ENCODE peak calls at places on chromosomes 7 and 10, in nine cellular contexts. One of them, this sample, is unnamed.

GRCh38 chr10:72087392-72087968 is 871 bp downstream of the SPOCK2 start:
- DNase-seq in testis: no peak
- DNase-seq in endothelial cell of umbilical vein: no peak
- DNase-seq in prostate gland: no peak
- DNase-seq in IMR-90: no peak
- DNase-seq in right lobe of liver: no peak
- DNase-seq in A549: no peak
- DNase-seq in uterus: no peak
- DNase-seq in ovary: no peak
- DNase-seq in this sample: no peak

GRCh38 chr7:63900394-63901203 is 98.0 kb upstream of the ZNF722 start:
- DNase-seq in prostate gland: peak; percentile 95
- DNase-seq in IMR-90: no peak
- DNase-seq in uterus: peak; percentile 75
- DNase-seq in testis: peak; percentile 99
- DNase-seq in endothelial cell of umbilical vein: no peak
- DNase-seq in right lobe of liver: peak; percentile 96
- DNase-seq in A549: peak; percentile 38
- DNase-seq in ovary: peak; percentile 94
- DNase-seq in this sample: peak; percentile 56

GRCh38 chr10:114353383-114353782 is 50.9 kb downstream of the AFAP1L2 start:
- DNase-seq in IMR-90: no peak
- DNase-seq in right lobe of liver: no peak
- DNase-seq in A549: no peak
- DNase-seq in uterus: no peak
- DNase-seq in endothelial cell of umbilical vein: no peak
- DNase-seq in testis: no peak
- DNase-seq in prostate gland: no peak
- DNase-seq in ovary: no peak
- DNase-seq in this sample: no peak

GRCh38 chr10:7672366-7673134 is 5.8 kb upstream of the ITIH5 start:
- DNase-seq in prostate gland: no peak
- DNase-seq in IMR-90: no peak
- DNase-seq in uterus: no peak
- DNase-seq in endothelial cell of umbilical vein: no peak
- DNase-seq in A549: no peak
- DNase-seq in ovary: no peak
- DNase-seq in testis: peak; percentile 65
- DNase-seq in right lobe of liver: no peak
- DNase-seq in this sample: peak; percentile 51

GRCh38 chr10:128470302-128470962 is 344.2 kb upstream of the MKI67 start:
- DNase-seq in endothelial cell of umbilical vein: no peak
- DNase-seq in right lobe of liver: no peak
- DNase-seq in testis: peak; percentile 23
- DNase-seq in A549: no peak
- DNase-seq in ovary: no peak
- DNase-seq in prostate gland: no peak
- DNase-seq in IMR-90: no peak
- DNase-seq in uterus: no peak
- DNase-seq in this sample: no peak

GRCh38 chr10:68471063-68471585 is 649 bp downstream of the DNA2 start:
- DNase-seq in endothelial cell of umbilical vein: peak; percentile 8
- DNase-seq in uterus: no peak
- DNase-seq in ovary: no peak
- DNase-seq in A549: no peak
- DNase-seq in testis: no peak
- DNase-seq in right lobe of liver: no peak
- DNase-seq in IMR-90: no peak
- DNase-seq in prostate gland: no peak
- DNase-seq in this sample: no peak

GRCh38 chr10:79165068-79165467 is 96.3 kb downstream of the ZMIZ1 start:
- DNase-seq in A549: no peak
- DNase-seq in uterus: peak; percentile 46
- DNase-seq in IMR-90: no peak
- DNase-seq in right lobe of liver: no peak
- DNase-seq in endothelial cell of umbilical vein: no peak
- DNase-seq in ovary: no peak
- DNase-seq in testis: no peak
- DNase-seq in prostate gland: no peak
- DNase-seq in this sample: no peak

GRCh38 chr7:7820939-7821338 is 102.5 kb upstream of the RPA3 start:
- DNase-seq in A549: no peak
- DNase-seq in right lobe of liver: no peak
- DNase-seq in endothelial cell of umbilical vein: peak; percentile 18
- DNase-seq in IMR-90: no peak
- DNase-seq in uterus: no peak
- DNase-seq in prostate gland: no peak
- DNase-seq in ovary: no peak
- DNase-seq in testis: no peak
- DNase-seq in this sample: no peak

GRCh38 chr10:1292611-1293021 is 236.4 kb downstream of the WDR37 start:
- DNase-seq in endothelial cell of umbilical vein: no peak
- DNase-seq in right lobe of liver: no peak
- DNase-seq in uterus: no peak
- DNase-seq in IMR-90: no peak
- DNase-seq in prostate gland: no peak
- DNase-seq in testis: no peak
- DNase-seq in A549: no peak
- DNase-seq in ovary: no peak
- DNase-seq in this sample: no peak

GRCh38 chr10:5400843-5401242 is 3.8 kb downstream of the TUBAL3 start:
- DNase-seq in prostate gland: no peak
- DNase-seq in right lobe of liver: no peak
- DNase-seq in endothelial cell of umbilical vein: no peak
- DNase-seq in A549: no peak
- DNase-seq in ovary: no peak
- DNase-seq in testis: no peak
- DNase-seq in IMR-90: no peak
- DNase-seq in uterus: no peak
- DNase-seq in this sample: no peak

GRCh38 chr10:44569193-44570091 is 184.5 kb upstream of the CXCL12 start:
- DNase-seq in prostate gland: no peak
- DNase-seq in IMR-90: peak; percentile 89
- DNase-seq in uterus: no peak
- DNase-seq in right lobe of liver: no peak
- DNase-seq in testis: peak; percentile 42
- DNase-seq in A549: no peak
- DNase-seq in ovary: no peak
- DNase-seq in endothelial cell of umbilical vein: peak; percentile 93
- DNase-seq in this sample: no peak

GRCh38 chr10:23418051-23418681 is 20.7 kb upstream of the OTUD1 start:
- DNase-seq in uterus: no peak
- DNase-seq in IMR-90: no peak
- DNase-seq in testis: no peak
- DNase-seq in endothelial cell of umbilical vein: no peak
- DNase-seq in ovary: no peak
- DNase-seq in prostate gland: no peak
- DNase-seq in A549: no peak
- DNase-seq in right lobe of liver: no peak
- DNase-seq in this sample: no peak

GRCh38 chr7:112938895-112939588 is 147.6 kb downstream of the GPR85 start:
- DNase-seq in right lobe of liver: peak; percentile 55
- DNase-seq in A549: no peak
- DNase-seq in ovary: no peak
- DNase-seq in testis: peak; percentile 56
- DNase-seq in endothelial cell of umbilical vein: peak; percentile 50
- DNase-seq in IMR-90: peak; percentile 20
- DNase-seq in uterus: peak; percentile 23
- DNase-seq in prostate gland: peak; percentile 5
- DNase-seq in this sample: no peak

GRCh38 chr7:112937651-112938390 is 147.6 kb upstream of the TMEM168 start:
- DNase-seq in prostate gland: no peak
- DNase-seq in uterus: no peak
- DNase-seq in right lobe of liver: no peak
- DNase-seq in ovary: no peak
- DNase-seq in A549: no peak
- DNase-seq in IMR-90: peak; percentile 45
- DNase-seq in endothelial cell of umbilical vein: no peak
- DNase-seq in testis: no peak
- DNase-seq in this sample: no peak

GRCh38 chr7:112940314-112940732 is 146.3 kb downstream of the GPR85 start:
- DNase-seq in IMR-90: no peak
- DNase-seq in A549: no peak
- DNase-seq in prostate gland: no peak
- DNase-seq in right lobe of liver: no peak
- DNase-seq in testis: no peak
- DNase-seq in uterus: no peak
- DNase-seq in ovary: no peak
- DNase-seq in endothelial cell of umbilical vein: no peak
- DNase-seq in this sample: no peak

GRCh38 chr7:112942981-112943380 is 143.6 kb downstream of the GPR85 start:
- DNase-seq in uterus: no peak
- DNase-seq in ovary: no peak
- DNase-seq in right lobe of liver: no peak
- DNase-seq in IMR-90: no peak
- DNase-seq in prostate gland: no peak
- DNase-seq in endothelial cell of umbilical vein: no peak
- DNase-seq in A549: no peak
- DNase-seq in testis: no peak
- DNase-seq in this sample: no peak

DNA sequence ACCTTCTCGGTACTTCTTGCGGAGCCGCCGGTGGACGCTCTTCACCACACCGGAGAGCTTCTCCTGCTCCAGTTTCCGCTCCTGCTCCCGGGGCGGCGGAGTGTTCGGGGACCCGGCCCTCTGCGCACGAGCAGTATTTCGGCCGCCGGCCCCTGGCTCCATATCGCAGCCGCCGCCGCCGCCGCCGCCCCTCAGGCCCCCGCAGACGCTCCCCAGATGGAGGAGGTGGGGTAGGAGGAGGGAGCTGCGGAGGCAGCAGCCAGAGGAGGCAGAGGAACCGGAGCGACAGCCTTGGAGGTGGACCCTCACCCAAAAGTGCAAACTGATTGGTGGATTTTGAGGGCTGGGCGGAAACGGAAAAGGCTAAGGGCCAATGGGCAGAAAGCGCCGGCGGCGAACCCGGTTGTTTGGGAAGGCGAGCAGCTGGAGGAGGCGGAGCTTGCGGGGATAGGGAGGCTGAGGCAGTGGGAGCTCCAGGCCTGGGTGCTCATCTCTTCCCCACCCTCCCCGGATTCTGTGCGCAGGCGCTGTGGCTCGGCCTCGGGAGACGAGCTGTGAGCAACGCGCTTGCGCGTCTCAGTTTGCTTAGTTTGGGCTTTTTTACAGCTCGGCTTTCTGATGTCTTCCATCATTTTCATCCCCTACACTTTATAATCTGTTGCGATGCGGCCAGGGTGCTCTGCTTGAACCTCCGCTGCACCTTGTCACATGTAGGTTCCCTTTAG is 146.9 kb downstream of the GPR85 start:
- DNase-seq in testis: peak; percentile 99
- DNase-seq in right lobe of liver: peak; percentile 100
- DNase-seq in ovary: peak; percentile 99
- DNase-seq in uterus: peak; percentile 99
- DNase-seq in A549: peak; percentile 98
- DNase-seq in prostate gland: peak; percentile 99
- DNase-seq in IMR-90: peak; percentile 99
- DNase-seq in endothelial cell of umbilical vein: peak; percentile 100
- DNase-seq in this sample: peak; percentile 98
- TF ChIP-seq POLR2A in testis: no peak
- TF ChIP-seq POLR2A in right lobe of liver: no peak
- TF ChIP-seq POLR2A in ovary: peak; percentile 24
- TF ChIP-seq POLR2A in uterus: peak; percentile 35
- TF ChIP-seq POLR2A in A549: peak; percentile 60
- TF ChIP-seq POLR2A in prostate gland: peak; percentile 58
- TF ChIP-seq POLR2A in IMR-90: no peak
- TF ChIP-seq POLR2A in endothelial cell of umbilical vein: peak; percentile 75
- TF ChIP-seq POLR2A in this sample: no peak

GRCh38 chr10:18658992-18659783 is at the start of gene ARL5B:
- DNase-seq in right lobe of liver: peak; percentile 99
- DNase-seq in A549: peak; percentile 98
- DNase-seq in endothelial cell of umbilical vein: peak; percentile 98
- DNase-seq in ovary: peak; percentile 98
- DNase-seq in uterus: peak; percentile 98
- DNase-seq in testis: peak; percentile 99
- DNase-seq in IMR-90: peak; percentile 99
- DNase-seq in prostate gland: peak; percentile 99
- DNase-seq in this sample: peak; percentile 98
- TF ChIP-seq POLR2A in right lobe of liver: peak; percentile 94
- TF ChIP-seq POLR2A in A549: peak; percentile 51
- TF ChIP-seq POLR2A in endothelial cell of umbilical vein: peak; percentile 89
- TF ChIP-seq POLR2A in ovary: peak; percentile 87
- TF ChIP-seq POLR2A in uterus: peak; percentile 82
- TF ChIP-seq POLR2A in testis: peak; percentile 69
- TF ChIP-seq POLR2A in IMR-90: peak; percentile 97
- TF ChIP-seq POLR2A in prostate gland: peak; percentile 85
- TF ChIP-seq POLR2A in this sample: no peak

GRCh38 chr7:2239242-2239641 is 2.8 kb downstream of the MRM2 start:
- DNase-seq in A549: no peak
- DNase-seq in uterus: no peak
- DNase-seq in right lobe of liver: no peak
- DNase-seq in testis: no peak
- DNase-seq in IMR-90: no peak
- DNase-seq in endothelial cell of umbilical vein: no peak
- DNase-seq in ovary: no peak
- DNase-seq in prostate gland: no peak
- DNase-seq in this sample: no peak

GRCh38 chr7:2232766-2233520 is at the start of gene MAD1L1:
- DNase-seq in right lobe of liver: peak; percentile 92
- DNase-seq in A549: peak; percentile 90
- DNase-seq in uterus: peak; percentile 88
- DNase-seq in IMR-90: peak; percentile 88
- DNase-seq in endothelial cell of umbilical vein: peak; percentile 92
- DNase-seq in testis: peak; percentile 93
- DNase-seq in ovary: peak; percentile 87
- DNase-seq in prostate gland: peak; percentile 85
- DNase-seq in this sample: peak; percentile 91

GRCh38 chr7:2233876-2234275 is 1.1 kb upstream of the MAD1L1 start:
- DNase-seq in uterus: no peak
- DNase-seq in ovary: no peak
- DNase-seq in prostate gland: no peak
- DNase-seq in right lobe of liver: no peak
- DNase-seq in IMR-90: peak; percentile 39
- DNase-seq in A549: no peak
- DNase-seq in testis: no peak
- DNase-seq in endothelial cell of umbilical vein: peak; percentile 31
- DNase-seq in this sample: no peak

GRCh38 chr7:2241580-2242540 is at the start of the genes MRM2 and NUDT1:
- DNase-seq in testis: peak; percentile 92
- DNase-seq in uterus: peak; percentile 74
- DNase-seq in prostate gland: peak; percentile 79
- DNase-seq in right lobe of liver: peak; percentile 90
- DNase-seq in IMR-90: peak; percentile 62
- DNase-seq in endothelial cell of umbilical vein: peak; percentile 65
- DNase-seq in ovary: peak; percentile 77
- DNase-seq in A549: peak; percentile 84
- DNase-seq in this sample: peak; percentile 90

GRCh38 chr7:2237109-2237602 is 4.4 kb upstream of the MAD1L1 start:
- DNase-seq in right lobe of liver: no peak
- DNase-seq in prostate gland: peak; percentile 59
- DNase-seq in endothelial cell of umbilical vein: no peak
- DNase-seq in A549: no peak
- DNase-seq in uterus: no peak
- DNase-seq in testis: peak; percentile 49
- DNase-seq in ovary: no peak
- DNase-seq in IMR-90: no peak
- DNase-seq in this sample: peak; percentile 40
- TF ChIP-seq POLR2A in right lobe of liver: peak; percentile 32
- TF ChIP-seq POLR2A in prostate gland: peak; percentile 21
- TF ChIP-seq POLR2A in endothelial cell of umbilical vein: no peak
- TF ChIP-seq POLR2A in A549: no peak
- TF ChIP-seq POLR2A in uterus: no peak
- TF ChIP-seq POLR2A in testis: no peak
- TF ChIP-seq POLR2A in ovary: no peak
- TF ChIP-seq POLR2A in IMR-90: no peak
- TF ChIP-seq POLR2A in this sample: no peak

GRCh38 chr7:75888464-75889222 is 9.8 kb downstream of the RHBDD2 start:
- DNase-seq in IMR-90: no peak
- DNase-seq in A549: no peak
- DNase-seq in prostate gland: peak; percentile 30
- DNase-seq in ovary: no peak
- DNase-seq in uterus: no peak
- DNase-seq in right lobe of liver: peak; percentile 84
- DNase-seq in testis: no peak
- DNase-seq in endothelial cell of umbilical vein: no peak
- DNase-seq in this sample: peak; percentile 52
- TF ChIP-seq POLR2A in IMR-90: no peak
- TF ChIP-seq POLR2A in A549: no peak
- TF ChIP-seq POLR2A in prostate gland: no peak
- TF ChIP-seq POLR2A in ovary: no peak
- TF ChIP-seq POLR2A in uterus: no peak
- TF ChIP-seq POLR2A in right lobe of liver: no peak
- TF ChIP-seq POLR2A in testis: no peak
- TF ChIP-seq POLR2A in endothelial cell of umbilical vein: no peak
- TF ChIP-seq POLR2A in this sample: no peak